ENCODE peak calls at places on chromosomes 2 and 18, in seven cellular contexts. V is GM20000, E is fibroblast of lung, F is progenitor cell of endocrine pancreas, L is epithelial cell of esophagus, B is nephron progenitor cell, U is right lobe of liver. T is an unnamed sample.

GRCh38 chr2:137947714-137948336 is 16.4 kb upstream of the HNMT start:
- DNase-seq in V (peak), E (peak), F (no peak), L (peak), B (peak), U (peak), T (peak)

GRCh38 chr2:165772183-165772582 is 21.9 kb downstream of the GALNT3 start:
- DNase-seq in V (no peak), E (no peak), F (no peak), L (no peak), B (no peak), U (no peak), T (no peak)

GRCh38 chr2:180040146-180040925 is 33.2 kb upstream of the CWC22 start:
- DNase-seq in V (no peak), E (peak), F (no peak), L (peak), B (no peak), U (no peak), T (peak)

GRCh38 chr2:33069894-33070651 is 123.3 kb downstream of the LTBP1 start:
- DNase-seq in V (no peak), E (peak), F (no peak), L (peak), B (no peak), U (peak), T (peak)

GRCh38 chr18:54269924-54270844 is 867 bp downstream of the POLI start:
- DNase-seq in V (peak), E (peak), F (peak), L (peak), B (no peak), U (peak), T (no peak)

GRCh38 chr2:158953454-158953853 is 15.0 kb upstream of the TANC1 start:
- DNase-seq in V (no peak), E (peak), F (no peak), L (no peak), B (no peak), U (no peak), T (no peak)

GRCh38 chr2:128520787-128521186 is 202.1 kb upstream of the HS6ST1 start:
- DNase-seq in V (peak), E (no peak), F (no peak), L (no peak), B (no peak), U (no peak), T (no peak)

GRCh38 chr2:232102380-232102779 is 140.9 kb downstream of the DIS3L2 start:
- DNase-seq in V (no peak), E (no peak), F (no peak), L (no peak), B (no peak), U (no peak), T (no peak)

GRCh38 chr2:109018452-109018851 is 29.4 kb upstream of the EDAR start:
- DNase-seq in V (no peak), E (no peak), F (no peak), L (no peak), B (no peak), U (no peak), T (no peak)

GRCh38 chr2:30276455-30276911 is 45.1 kb downstream of the LBH start:
- DNase-seq in V (no peak), E (no peak), F (no peak), L (no peak), B (no peak), U (no peak), T (no peak)

GRCh38 chr18:48098538-48098937 is 168.1 kb upstream of the SMAD2 start:
- DNase-seq in V (no peak), E (no peak), F (no peak), L (no peak), B (no peak), U (no peak), T (no peak)

GRCh38 chr2:197179744-197180498 is 130.7 kb downstream of the ANKRD44 start:
- DNase-seq in V (no peak), E (peak), F (no peak), L (no peak), B (peak), U (peak), T (peak)

GRCh38 chr2:44945676-44946427 is 4.3 kb downstream of the SIX3 start:
- DNase-seq in V (no peak), E (no peak), F (no peak), L (no peak), B (no peak), U (no peak), T (no peak)

GRCh38 chr2:142989276-142990204 is 112.1 kb downstream of the KYNU start:
- DNase-seq in V (peak), E (peak), F (no peak), L (peak), B (no peak), U (no peak), T (peak)

GRCh38 chr2:112623913-112624777 is 21.6 kb upstream of the SLC20A1 start:
- DNase-seq in V (peak), E (peak), F (no peak), L (peak), B (no peak), U (no peak), T (no peak)

GRCh38 chr2:27717070-27717453 is 53.4 kb downstream of the SLC4A1AP start:
- DNase-seq in V (no peak), E (peak), F (no peak), L (peak), B (peak), U (no peak), T (no peak)

GRCh38 chr2:97765933-97766332 is 52.6 kb downstream of the ZAP70 start:
- DNase-seq in V (no peak), E (no peak), F (no peak), L (no peak), B (no peak), U (no peak), T (no peak)

GRCh38 chr2:10277293-10278028 is 25.2 kb upstream of the HPCAL1 start:
- DNase-seq in V (no peak), E (no peak), F (no peak), L (no peak), B (no peak), U (no peak), T (no peak)
- TF ChIP-seq CTCF in V (no peak), E (no peak), F (no peak), L (no peak), B (no peak), U (no peak), T (no peak)

GRCh38 chr2:173431191-173431590 is 76.5 kb downstream of the CDCA7 start:
- DNase-seq in V (no peak), E (no peak), F (no peak), L (no peak), B (no peak), U (no peak), T (no peak)
- TF ChIP-seq CTCF in V (no peak), E (no peak), F (peak), L (no peak), B (no peak), U (no peak), T (no peak)

GRCh38 chr2:47660167-47660566 is 122.8 kb upstream of the MSH6 start:
- DNase-seq in V (no peak), E (no peak), F (no peak), L (no peak), B (no peak), U (no peak), T (no peak)

GRCh38 chr2:47662547-47662946 is 120.4 kb upstream of the MSH6 start:
- DNase-seq in V (no peak), E (no peak), F (no peak), L (no peak), B (no peak), U (no peak), T (no peak)

GRCh38 chr2:47661310-47661709 is 121.6 kb upstream of the MSH6 start:
- DNase-seq in V (no peak), E (no peak), F (no peak), L (no peak), B (no peak), U (no peak), T (no peak)

GRCh38 chr2:47666332-47666731 is 116.6 kb upstream of the MSH6 start:
- DNase-seq in V (no peak), E (no peak), F (no peak), L (no peak), B (no peak), U (no peak), T (no peak)

GRCh38 chr2:47664817-47665216 is 118.1 kb upstream of the MSH6 start:
- DNase-seq in V (no peak), E (no peak), F (no peak), L (peak), B (no peak), U (no peak), T (no peak)
- TF ChIP-seq CTCF in V (peak), E (peak), F (no peak), L (peak), B (no peak), U (no peak), T (no peak)

GRCh38 chr18:25592804-25593360 is 240.9 kb upstream of the ZNF521 start:
- DNase-seq in V (no peak), E (no peak), F (no peak), L (no peak), B (no peak), U (no peak), T (no peak)
- TF ChIP-seq CTCF in V (no peak), E (no peak), F (peak), L (no peak), B (no peak), U (no peak), T (no peak)

GRCh38 chr2:120283649-120284048 is 31.0 kb downstream of the RALB start:
- DNase-seq in V (no peak), E (peak), F (no peak), L (no peak), B (no peak), U (no peak), T (no peak)
- TF ChIP-seq CTCF in V (no peak), E (peak), F (peak), L (no peak), B (no peak), U (no peak), T (no peak)

DNA sequence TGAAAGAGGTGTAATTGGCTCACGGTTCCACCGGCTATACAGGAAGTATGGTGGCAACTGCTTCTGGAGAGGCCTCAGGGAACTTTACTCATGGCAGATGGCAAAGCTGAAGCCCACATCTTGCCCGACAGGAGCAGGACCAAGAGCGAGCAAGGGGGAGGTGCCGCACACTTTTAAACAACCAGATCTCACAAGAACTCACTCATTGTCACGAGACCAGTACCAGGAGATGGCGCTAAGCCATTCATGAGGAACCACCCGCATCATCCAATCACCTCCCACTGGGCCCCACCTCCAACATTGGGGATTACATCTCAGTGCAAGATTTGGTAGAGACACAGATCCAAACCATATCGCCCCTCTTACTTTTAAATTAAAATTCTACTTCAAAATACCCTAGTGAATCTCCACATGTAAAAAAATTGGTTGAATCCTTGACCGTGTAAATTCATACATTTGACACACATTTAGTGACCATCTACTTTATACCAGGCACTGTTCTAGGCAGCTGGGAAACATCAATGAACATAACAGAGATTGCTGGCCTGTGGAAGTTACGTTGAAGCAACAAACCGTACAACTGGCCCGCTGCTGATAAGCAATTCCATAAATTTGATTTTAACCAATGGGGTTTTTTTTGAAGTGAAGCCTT is 87.6 kb downstream of the ALPK2 start:
- DNase-seq in V (no peak), E (peak), F (no peak), L (peak), B (no peak), U (no peak), T (no peak)
- TF ChIP-seq CTCF in V (peak), E (no peak), F (no peak), L (no peak), B (no peak), U (no peak), T (no peak)

GRCh38 chr2:64401501-64401880 is 52.5 kb upstream of the LGALSL start:
- DNase-seq in V (no peak), E (no peak), F (no peak), L (no peak), B (no peak), U (no peak), T (no peak)
- TF ChIP-seq CTCF in V (no peak), E (no peak), F (no peak), L (no peak), B (no peak), U (no peak), T (no peak)

DNA sequence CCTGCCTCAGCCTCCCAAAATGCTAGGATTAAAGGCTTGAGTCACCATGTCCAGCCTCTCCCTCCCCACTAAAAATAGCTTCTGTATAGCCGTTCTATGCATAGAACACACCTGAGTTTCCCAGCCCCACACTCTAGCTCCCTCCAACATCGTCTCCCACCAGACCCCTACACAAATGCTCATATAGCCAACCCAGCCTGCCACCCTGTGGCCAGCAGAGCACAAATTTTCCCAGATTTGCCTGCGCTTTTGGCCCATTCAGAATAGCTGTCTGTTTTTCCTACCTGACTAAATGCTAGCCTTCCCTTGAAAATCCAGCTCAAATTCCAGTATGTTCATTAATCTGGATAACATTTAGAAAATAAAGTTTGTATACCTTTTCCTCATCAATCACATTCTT is 22.8 kb downstream of the TRABD2A start:
- DNase-seq in V (no peak), E (no peak), F (no peak), L (no peak), B (no peak), U (no peak), T (no peak)
- TF ChIP-seq CTCF in V (no peak), E (peak), F (no peak), L (no peak), B (no peak), U (peak), T (peak)

T was measured in AG09319.